ENCODE peak calls at places on chromosomes 13 and 19, in six cellular contexts. One of them, this sample, is unnamed.

GRCh38 chr19:4390017-4390861 is 10.1 kb downstream of the SH3GL1 start:
- DNase-seq in A549: no peak
- DNase-seq in K562: no peak
- DNase-seq in endothelial cell of umbilical vein: peak; percentile 85
- DNase-seq in HepG2: no peak
- DNase-seq in GM12878: no peak
- DNase-seq in this sample: no peak

GRCh38 chr13:20231839-20232555 is at the start of gene GJB6:
- DNase-seq in A549: no peak
- DNase-seq in K562: no peak
- DNase-seq in endothelial cell of umbilical vein: no peak
- DNase-seq in HepG2: no peak
- DNase-seq in GM12878: no peak
- DNase-seq in this sample: no peak

GRCh38 chr13:95643009-95643408 is 1.5 kb downstream of the DZIP1 start:
- DNase-seq in A549: no peak
- DNase-seq in K562: no peak
- DNase-seq in endothelial cell of umbilical vein: peak; percentile 4
- DNase-seq in HepG2: no peak
- DNase-seq in GM12878: no peak
- DNase-seq in this sample: no peak

GRCh38 chr13:100363351-100363750 is 225.2 kb downstream of the GGACT start:
- DNase-seq in A549: peak; percentile 35
- DNase-seq in K562: no peak
- DNase-seq in endothelial cell of umbilical vein: peak; percentile 13
- DNase-seq in HepG2: no peak
- DNase-seq in GM12878: no peak
- DNase-seq in this sample: no peak

GRCh38 chr19:2917275-2918184 is 16.8 kb downstream of the ZNF57 start:
- DNase-seq in A549: no peak
- DNase-seq in K562: no peak
- DNase-seq in endothelial cell of umbilical vein: no peak
- DNase-seq in HepG2: no peak
- DNase-seq in GM12878: no peak
- DNase-seq in this sample: no peak

GRCh38 chr19:56566904-56567273 is 379 bp upstream of the ZNF470 start:
- DNase-seq in A549: peak; percentile 66
- DNase-seq in K562: no peak
- DNase-seq in endothelial cell of umbilical vein: no peak
- DNase-seq in HepG2: no peak
- DNase-seq in GM12878: no peak
- DNase-seq in this sample: peak; percentile 20

GRCh38 chr13:30995331-30995730 is 62.9 kb downstream of the TEX26 start:
- DNase-seq in A549: no peak
- DNase-seq in K562: no peak
- DNase-seq in endothelial cell of umbilical vein: no peak
- DNase-seq in HepG2: no peak
- DNase-seq in GM12878: no peak
- DNase-seq in this sample: no peak

GRCh38 chr13:56932104-56932503 is 208.6 kb upstream of the PRR20A start:
- DNase-seq in A549: no peak
- DNase-seq in K562: no peak
- DNase-seq in endothelial cell of umbilical vein: no peak
- DNase-seq in HepG2: no peak
- DNase-seq in GM12878: no peak
- DNase-seq in this sample: no peak

GRCh38 chr13:109156181-109156935 is 526.9 kb downstream of the MYO16 start:
- DNase-seq in A549: peak; percentile 54
- DNase-seq in K562: no peak
- DNase-seq in endothelial cell of umbilical vein: peak; percentile 91
- DNase-seq in HepG2: no peak
- DNase-seq in GM12878: no peak
- DNase-seq in this sample: no peak

GRCh38 chr19:32220951-32221350 is 124.5 kb upstream of the ZNF507 start:
- DNase-seq in A549: no peak
- DNase-seq in K562: no peak
- DNase-seq in endothelial cell of umbilical vein: no peak
- DNase-seq in HepG2: no peak
- DNase-seq in GM12878: no peak
- DNase-seq in this sample: no peak

GRCh38 chr19:6374179-6374709 is 1.5 kb downstream of the PSPN start:
- DNase-seq in A549: no peak
- DNase-seq in K562: no peak
- DNase-seq in endothelial cell of umbilical vein: no peak
- DNase-seq in HepG2: no peak
- DNase-seq in GM12878: no peak
- DNase-seq in this sample: no peak

GRCh38 chr19:19278315-19278714 is 5.2 kb upstream of the TM6SF2 start:
- DNase-seq in A549: no peak
- DNase-seq in K562: no peak
- DNase-seq in endothelial cell of umbilical vein: no peak
- DNase-seq in HepG2: no peak
- DNase-seq in GM12878: no peak
- DNase-seq in this sample: no peak

GRCh38 chr19:34733266-34733825 is 697 bp upstream of the ZNF181 start:
- DNase-seq in A549: no peak
- DNase-seq in K562: peak; percentile 39
- DNase-seq in endothelial cell of umbilical vein: no peak
- DNase-seq in HepG2: peak; percentile 80
- DNase-seq in GM12878: no peak
- DNase-seq in this sample: peak; percentile 83

GRCh38 chr19:46355234-46355990 is 8.5 kb downstream of the PPP5C start:
- DNase-seq in A549: peak; percentile 21
- DNase-seq in K562: peak; percentile 59
- DNase-seq in endothelial cell of umbilical vein: no peak
- DNase-seq in HepG2: peak; percentile 83
- DNase-seq in GM12878: no peak
- DNase-seq in this sample: no peak
- TF ChIP-seq MYC in A549: no peak
- TF ChIP-seq MYC in K562: no peak
- TF ChIP-seq MYC in endothelial cell of umbilical vein: no peak
- TF ChIP-seq MYC in HepG2: no peak
- TF ChIP-seq MYC in GM12878: no peak
- TF ChIP-seq MYC in this sample: no peak

GRCh38 chr19:514166-514663 is 6.9 kb downstream of the TPGS1 start:
- DNase-seq in A549: no peak
- DNase-seq in K562: no peak
- DNase-seq in endothelial cell of umbilical vein: no peak
- DNase-seq in HepG2: no peak
- DNase-seq in GM12878: no peak
- DNase-seq in this sample: no peak

GRCh38 chr19:518292-519231 is 11.3 kb downstream of the TPGS1 start:
- DNase-seq in A549: no peak
- DNase-seq in K562: peak; percentile 65
- DNase-seq in endothelial cell of umbilical vein: no peak
- DNase-seq in HepG2: no peak
- DNase-seq in GM12878: no peak
- DNase-seq in this sample: no peak

GRCh38 chr19:516884-517424 is 9.7 kb downstream of the TPGS1 start:
- DNase-seq in A549: no peak
- DNase-seq in K562: peak; percentile 44
- DNase-seq in endothelial cell of umbilical vein: no peak
- DNase-seq in HepG2: no peak
- DNase-seq in GM12878: no peak
- DNase-seq in this sample: no peak

GRCh38 chr19:519449-519865 is 12.1 kb upstream of the CDC34 start:
- DNase-seq in A549: no peak
- DNase-seq in K562: no peak
- DNase-seq in endothelial cell of umbilical vein: no peak
- DNase-seq in HepG2: no peak
- DNase-seq in GM12878: no peak
- DNase-seq in this sample: no peak

DNA sequence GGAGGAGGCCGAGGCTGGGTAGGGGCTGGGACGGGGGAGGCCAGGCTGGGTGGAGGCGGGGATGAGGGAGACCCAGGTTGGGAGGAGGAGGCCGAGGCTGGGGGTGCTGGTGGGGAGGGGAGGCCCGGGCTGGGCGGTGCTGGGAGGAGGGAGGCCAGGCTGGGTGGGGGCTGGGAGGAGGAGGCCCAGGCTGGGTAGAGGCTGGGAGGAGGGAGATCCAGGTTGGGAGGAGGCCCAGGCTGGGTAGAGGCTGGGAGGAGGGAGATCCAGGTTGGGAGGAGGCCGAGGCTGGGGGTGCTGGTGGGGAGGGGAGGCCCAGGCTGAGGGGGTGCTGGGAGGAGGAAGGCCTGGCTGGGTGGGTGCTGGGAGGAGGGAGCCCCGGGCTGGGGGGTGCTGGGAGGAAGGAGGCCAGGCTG is 10.4 kb downstream of the TPGS1 start:
- DNase-seq in A549: no peak
- DNase-seq in K562: no peak
- DNase-seq in endothelial cell of umbilical vein: no peak
- DNase-seq in HepG2: no peak
- DNase-seq in GM12878: no peak
- DNase-seq in this sample: no peak
- TF ChIP-seq CTCF in A549: no peak
- TF ChIP-seq CTCF in K562: no peak
- TF ChIP-seq CTCF in endothelial cell of umbilical vein: no peak
- TF ChIP-seq CTCF in HepG2: no peak
- TF ChIP-seq CTCF in GM12878: no peak
- TF ChIP-seq CTCF in this sample: no peak

DNA sequence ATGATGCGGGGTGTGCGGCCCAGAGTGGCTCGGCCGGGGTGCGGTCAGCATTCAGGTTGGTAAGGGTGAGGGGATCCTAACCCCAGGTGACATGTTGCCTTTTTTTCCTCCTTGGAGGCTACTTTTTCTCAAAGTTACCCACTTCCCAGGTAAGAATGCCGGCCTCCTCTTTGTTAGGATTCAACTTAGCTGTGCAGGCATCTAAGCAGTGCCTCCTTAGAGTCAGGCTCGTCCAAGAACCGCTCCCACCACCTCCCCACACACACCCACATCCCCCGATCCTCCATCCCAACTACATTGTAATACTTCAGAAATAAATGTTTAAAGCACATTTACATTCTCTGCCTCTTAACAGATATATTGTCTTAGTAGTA is 733 bp upstream of the ENOX1 start:
- DNase-seq in A549: no peak
- DNase-seq in K562: no peak
- DNase-seq in endothelial cell of umbilical vein: no peak
- DNase-seq in HepG2: no peak
- DNase-seq in GM12878: no peak
- DNase-seq in this sample: no peak
- TF ChIP-seq MYC in A549: no peak
- TF ChIP-seq MYC in K562: no peak
- TF ChIP-seq MYC in endothelial cell of umbilical vein: no peak
- TF ChIP-seq MYC in HepG2: no peak
- TF ChIP-seq MYC in GM12878: no peak
- TF ChIP-seq MYC in this sample: no peak

DNA sequence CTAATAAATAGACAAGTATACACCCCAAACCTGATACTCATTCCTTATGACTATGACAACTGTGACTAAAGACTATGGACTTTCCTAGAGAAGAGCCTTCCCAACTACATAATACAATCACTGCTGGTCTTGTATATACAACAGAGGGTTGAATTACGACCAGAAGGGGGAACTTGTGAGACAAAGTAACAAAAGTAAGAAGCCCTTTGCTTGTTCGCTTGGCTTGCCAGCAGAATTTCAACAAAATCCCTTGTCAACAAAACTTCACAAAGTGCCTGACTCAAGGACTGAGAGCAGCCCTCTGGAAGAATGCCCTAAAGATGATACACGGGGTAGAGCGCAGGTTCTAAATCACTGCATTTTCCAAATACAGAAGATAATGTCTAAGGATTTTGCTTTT is 99.4 kb downstream of the WASF3 start:
- DNase-seq in A549: no peak
- DNase-seq in K562: no peak
- DNase-seq in endothelial cell of umbilical vein: no peak
- DNase-seq in HepG2: peak; percentile 24
- DNase-seq in GM12878: no peak
- DNase-seq in this sample: peak; percentile 47
- TF ChIP-seq CTCF in A549: no peak
- TF ChIP-seq CTCF in K562: no peak
- TF ChIP-seq CTCF in endothelial cell of umbilical vein: no peak
- TF ChIP-seq CTCF in HepG2: peak; percentile 23
- TF ChIP-seq CTCF in GM12878: peak; percentile 7
- TF ChIP-seq CTCF in this sample: peak; percentile 38

GRCh38 chr13:97224544-97225324 is 2.6 kb downstream of the MBNL2 start:
- DNase-seq in A549: no peak
- DNase-seq in K562: no peak
- DNase-seq in endothelial cell of umbilical vein: peak; percentile 75
- DNase-seq in HepG2: peak; percentile 66
- DNase-seq in GM12878: no peak
- DNase-seq in this sample: no peak

GRCh38 chr13:97225533-97225932 is 3.4 kb downstream of the MBNL2 start:
- DNase-seq in A549: no peak
- DNase-seq in K562: no peak
- DNase-seq in endothelial cell of umbilical vein: peak; percentile 41
- DNase-seq in HepG2: no peak
- DNase-seq in GM12878: no peak
- DNase-seq in this sample: no peak

GRCh38 chr13:97226013-97226412 is 3.9 kb downstream of the MBNL2 start:
- DNase-seq in A549: no peak
- DNase-seq in K562: no peak
- DNase-seq in endothelial cell of umbilical vein: no peak
- DNase-seq in HepG2: no peak
- DNase-seq in GM12878: no peak
- DNase-seq in this sample: no peak

GRCh38 chr13:97228850-97229521 is 6.9 kb downstream of the MBNL2 start:
- DNase-seq in A549: no peak
- DNase-seq in K562: no peak
- DNase-seq in endothelial cell of umbilical vein: peak; percentile 48
- DNase-seq in HepG2: no peak
- DNase-seq in GM12878: no peak
- DNase-seq in this sample: no peak

GRCh38 chr13:97226788-97227627 is 4.9 kb downstream of the MBNL2 start:
- DNase-seq in A549: no peak
- DNase-seq in K562: peak; percentile 62
- DNase-seq in endothelial cell of umbilical vein: peak; percentile 78
- DNase-seq in HepG2: no peak
- DNase-seq in GM12878: no peak
- DNase-seq in this sample: peak; percentile 56
- TF ChIP-seq MYC in A549: no peak
- TF ChIP-seq MYC in K562: no peak
- TF ChIP-seq MYC in endothelial cell of umbilical vein: no peak
- TF ChIP-seq MYC in HepG2: no peak
- TF ChIP-seq MYC in GM12878: no peak
- TF ChIP-seq MYC in this sample: no peak

This sample was measured in NB4.